ENCODE peak calls at places on chromosomes 16 and 17, in ten cellular contexts. W is GM03348; L is fibroblast of lung; Y is MM.1S; E is naive thymus-derived CD8-positive, alpha-beta T cell; H is EL; S is T-helper 2 cell; X is stimulated activated CD4-positive, alpha-beta T cell treated with anti-CD3 and anti-CD28 coated beads, Interleukin-1b, Interleukin-23, amount 100 ng/mL, for 1 hour; A is ecto neural progenitor cell; G is HEK293T. B is an unnamed sample.

GRCh38 chr17:40059729-40060475 is 2.9 kb upstream of the THRA start:
- DNase-seq in W (no peak), L (no peak), Y (no peak), E (no peak), H (no peak), S (no peak), X (no peak), A (peak; percentile 39), G (no peak), B (no peak)

GRCh38 chr17:77372444-77373297 is 231.9 kb downstream of the SEC14L1 start:
- DNase-seq in W (peak; percentile 90), L (peak; percentile 80), Y (peak; percentile 75), E (peak; percentile 58), H (peak; percentile 88), S (peak; percentile 65), X (no peak), A (peak; percentile 98), G (peak; percentile 76), B (peak; percentile 92)

GRCh38 chr17:42485680-42486079 is 27.0 kb downstream of the ATP6V0A1 start:
- DNase-seq in W (no peak), L (no peak), Y (no peak), E (no peak), H (no peak), S (no peak), X (no peak), A (no peak), G (no peak), B (peak; percentile 61)

GRCh38 chr16:49189286-49189685 is 92.4 kb downstream of the CBLN1 start:
- DNase-seq in W (no peak), L (no peak), Y (no peak), E (no peak), H (peak; percentile 13), S (no peak), X (no peak), A (no peak), G (no peak), B (peak; percentile 9)

GRCh38 chr16:8492690-8493089 is 97.6 kb downstream of the TMEM114 start:
- DNase-seq in W (no peak), L (no peak), Y (no peak), E (no peak), H (no peak), S (no peak), X (no peak), A (no peak), G (no peak), B (no peak)

GRCh38 chr17:2174471-2175293 is 119.8 kb downstream of the HIC1 start:
- DNase-seq in W (peak; percentile 67), L (peak; percentile 97), Y (no peak), E (no peak), H (peak; percentile 89), S (no peak), X (no peak), A (no peak), G (no peak), B (peak; percentile 98)

GRCh38 chr17:58006563-58006923 is 503 bp downstream of the SRSF1 start:
- DNase-seq in W (peak; percentile 82), L (peak; percentile 70), Y (peak; percentile 59), E (peak; percentile 42), H (peak; percentile 74), S (peak; percentile 34), X (no peak), A (peak; percentile 79), G (peak; percentile 65), B (peak; percentile 78)

GRCh38 chr17:7095642-7096041 is 15.6 kb upstream of the CLEC10A start:
- DNase-seq in W (no peak), L (no peak), Y (no peak), E (no peak), H (no peak), S (no peak), X (no peak), A (no peak), G (no peak), B (no peak)